ENCODE peak calls at places on chromosomes 4 and X, in ten cellular contexts. J is hippocampal formation; G is psoas muscle; Y is ACHN; Q is right cardiac atrium; E is CD8-positive, alpha-beta T cell; U is Peyer's patch; S is GM19239; N is gastrocnemius medialis; O is pons. K is an unnamed sample.
A peak's percentile ranks its signal among the peaks of the same experiment; 100 is the strongest.

GRCh38 chr4:41365726-41366125 is 109.0 kb downstream of the UCHL1 start:
- DNase-seq in J (peak; percentile 93), G (no peak), Y (no peak), Q (no peak), E (no peak), U (no peak), S (no peak), N (no peak), O (peak; percentile 100), K (no peak)

GRCh38 chr4:159016527-159017137 is 86.2 kb upstream of the RAPGEF2 start:
- DNase-seq in J (no peak), G (no peak), Y (peak; percentile 49), Q (no peak), E (no peak), U (no peak), S (peak; percentile 36), N (no peak), O (no peak), K (no peak)

GRCh38 chrX:39645059-39645895 is 452.5 kb downstream of the BCOR start:
- DNase-seq in J (no peak), G (peak; percentile 68), Y (no peak), Q (peak; percentile 87), E (no peak), U (no peak), S (no peak), N (peak; percentile 7), O (no peak), K (no peak)

GRCh38 chr4:79402452-79402851 is 5.6 kb downstream of the GK2 start:
- DNase-seq in J (no peak), G (no peak), Y (no peak), Q (no peak), E (no peak), U (no peak), S (no peak), N (no peak), O (no peak), K (no peak)

GRCh38 chr4:1198070-1198844 is 25.9 kb upstream of the SPON2 start:
- DNase-seq in J (no peak), G (peak; percentile 50), Y (peak; percentile 14), Q (no peak), E (no peak), U (peak; percentile 15), S (no peak), N (peak; percentile 45), O (no peak), K (no peak)

GRCh38 chr4:88791274-88791673 is 93.6 kb upstream of the NAP1L5 start:
- DNase-seq in J (no peak), G (no peak), Y (peak; percentile 58), Q (no peak), E (no peak), U (no peak), S (no peak), N (no peak), O (no peak), K (no peak)

GRCh38 chr4:19987746-19988145 is 264.0 kb upstream of the SLIT2 start:
- DNase-seq in J (no peak), G (no peak), Y (peak; percentile 27), Q (no peak), E (no peak), U (no peak), S (no peak), N (no peak), O (no peak), K (no peak)

GRCh38 chr4:13540446-13541175 is 3.7 kb downstream of the NKX3-2 start:
- DNase-seq in J (no peak), G (no peak), Y (no peak), Q (no peak), E (no peak), U (no peak), S (no peak), N (no peak), O (no peak), K (no peak)

GRCh38 chr4:39043058-39043696 is 11.0 kb upstream of the TMEM156 start:
- DNase-seq in J (no peak), G (no peak), Y (no peak), Q (no peak), E (no peak), U (no peak), S (no peak), N (no peak), O (no peak), K (no peak)

GRCh38 chr4:71553605-71554004 is 214.8 kb downstream of the SLC4A4 start:
- DNase-seq in J (no peak), G (no peak), Y (peak; percentile 51), Q (no peak), E (no peak), U (no peak), S (no peak), N (no peak), O (peak; percentile 45), K (no peak)

GRCh38 chr4:7511509-7511908 is 76.8 kb upstream of the PSAPL1 start:
- DNase-seq in J (no peak), G (no peak), Y (no peak), Q (no peak), E (no peak), U (no peak), S (no peak), N (no peak), O (no peak), K (no peak)

GRCh38 chrX:74449937-74450330 is 28.6 kb downstream of the SLC16A2 start:
- DNase-seq in J (no peak), G (no peak), Y (no peak), Q (no peak), E (no peak), U (no peak), S (no peak), N (no peak), O (no peak), K (no peak)

GRCh38 chrX:86137071-86137470 is 11.2 kb upstream of the DACH2 start:
- DNase-seq in J (no peak), G (no peak), Y (no peak), Q (no peak), E (no peak), U (no peak), S (no peak), N (no peak), O (no peak), K (no peak)

GRCh38 chr4:1376841-1377605 is 29.2 kb downstream of the NKX1-1 start:
- DNase-seq in J (no peak), G (peak; percentile 13), Y (no peak), Q (peak; percentile 55), E (no peak), U (no peak), S (no peak), N (no peak), O (no peak), K (peak; percentile 83)

GRCh38 chrX:39591099-39591498 is 506.7 kb downstream of the BCOR start:
- DNase-seq in J (no peak), G (no peak), Y (no peak), Q (no peak), E (no peak), U (no peak), S (no peak), N (no peak), O (no peak), K (no peak)

GRCh38 chrX:16606142-16606720 is 43.7 kb upstream of the S100G start:
- DNase-seq in J (no peak), G (no peak), Y (no peak), Q (no peak), E (no peak), U (no peak), S (no peak), N (no peak), O (no peak), K (no peak)

GRCh38 chrX:39939678-39940077 is 158.1 kb downstream of the BCOR start:
- DNase-seq in J (no peak), G (no peak), Y (no peak), Q (no peak), E (no peak), U (no peak), S (no peak), N (no peak), O (no peak), K (no peak)

GRCh38 chr4:146269228-146269653 is 54.9 kb downstream of the REELD1 start:
- DNase-seq in J (no peak), G (no peak), Y (no peak), Q (no peak), E (no peak), U (no peak), S (peak; percentile 23), N (no peak), O (no peak), K (no peak)

GRCh38 chr4:140326395-140326993 is 47.0 kb upstream of the SCOC start:
- DNase-seq in J (peak; percentile 36), G (no peak), Y (peak; percentile 46), Q (no peak), E (no peak), U (no peak), S (no peak), N (no peak), O (peak; percentile 84), K (no peak)

GRCh38 chr4:112111306-112111705 is 33.9 kb upstream of the FAM241A start:
- DNase-seq in J (no peak), G (no peak), Y (no peak), Q (no peak), E (no peak), U (no peak), S (no peak), N (no peak), O (no peak), K (no peak)

GRCh38 chr4:13215560-13215959 is 268.6 kb downstream of the RAB28 start:
- DNase-seq in J (no peak), G (no peak), Y (no peak), Q (no peak), E (no peak), U (no peak), S (no peak), N (no peak), O (no peak), K (no peak)

GRCh38 chr4:32985256-32985655 is 2265.1 kb downstream of the PCDH7 start:
- DNase-seq in J (no peak), G (no peak), Y (peak; percentile 5), Q (no peak), E (no peak), U (no peak), S (no peak), N (no peak), O (no peak), K (no peak)

GRCh38 chr4:8315343-8316250 is 46.0 kb downstream of the HTRA3 start:
- DNase-seq in J (no peak), G (peak; percentile 61), Y (peak; percentile 79), Q (peak; percentile 77), E (no peak), U (no peak), S (no peak), N (no peak), O (no peak), K (peak; percentile 85)

GRCh38 chrX:134454506-134454905 is 5.5 kb upstream of the HPRT1 start:
- DNase-seq in J (no peak), G (no peak), Y (no peak), Q (no peak), E (no peak), U (no peak), S (no peak), N (no peak), O (no peak), K (no peak)

GRCh38 chr4:2834001-2834921 is 9.4 kb upstream of the ADD1 start:
- DNase-seq in J (no peak), G (no peak), Y (no peak), Q (peak; percentile 40), E (no peak), U (no peak), S (no peak), N (no peak), O (no peak), K (peak; percentile 79)

GRCh38 chrX:40755291-40756249 is 20.2 kb upstream of the MED14 start:
- DNase-seq in J (peak; percentile 3), G (peak; percentile 69), Y (no peak), Q (peak; percentile 79), E (no peak), U (no peak), S (no peak), N (peak; percentile 78), O (peak; percentile 27), K (no peak)

GRCh38 chr4:72525938-72526337 is 43.1 kb downstream of the ADAMTS3 start:
- DNase-seq in J (no peak), G (peak; percentile 19), Y (peak; percentile 81), Q (peak; percentile 89), E (no peak), U (no peak), S (no peak), N (no peak), O (no peak), K (no peak)

GRCh38 chr4:75714681-75715080 is 9.7 kb upstream of the USO1 start:
- DNase-seq in J (no peak), G (no peak), Y (no peak), Q (no peak), E (no peak), U (no peak), S (no peak), N (no peak), O (no peak), K (no peak)

K was measured in lower leg skin.